ENCODE peak calls at places on chromosomes 4 and X, in five cellular contexts. One of them, this sample, is unnamed.

GRCh38 chrX:153970398-153971123 is 1.1 kb downstream of the HCFC1 start:
- DNase-seq in GM13976: peak
- DNase-seq in IMR-90: peak
- DNase-seq in B cell: peak
- DNase-seq in GM06990: no peak
- DNase-seq in this sample: peak

GRCh38 chr4:185470503-185471195 is 884 bp downstream of the CCDC110 start:
- DNase-seq in GM13976: peak
- DNase-seq in IMR-90: peak
- DNase-seq in B cell: peak
- DNase-seq in GM06990: peak
- DNase-seq in this sample: no peak

GRCh38 chrX:39755152-39756032 is 342.4 kb downstream of the BCOR start:
- DNase-seq in GM13976: no peak
- DNase-seq in IMR-90: peak
- DNase-seq in B cell: no peak
- DNase-seq in GM06990: no peak
- DNase-seq in this sample: peak

GRCh38 chr4:173288296-173288695 is 45.9 kb downstream of the HMGB2 start:
- DNase-seq in GM13976: peak
- DNase-seq in IMR-90: peak
- DNase-seq in B cell: peak
- DNase-seq in GM06990: peak
- DNase-seq in this sample: peak

GRCh38 chr4:8401665-8402064 is 38.9 kb downstream of the ACOX3 start:
- DNase-seq in GM13976: no peak
- DNase-seq in IMR-90: no peak
- DNase-seq in B cell: no peak
- DNase-seq in GM06990: no peak
- DNase-seq in this sample: no peak

GRCh38 chr4:164579270-164579942 is 174.5 kb upstream of the SMIM31 start:
- DNase-seq in GM13976: no peak
- DNase-seq in IMR-90: no peak
- DNase-seq in B cell: no peak
- DNase-seq in GM06990: no peak
- DNase-seq in this sample: no peak

GRCh38 chrX:119729408-119730201 is 28.8 kb upstream of the SOWAHD start:
- DNase-seq in GM13976: peak
- DNase-seq in IMR-90: peak
- DNase-seq in B cell: peak
- DNase-seq in GM06990: no peak
- DNase-seq in this sample: peak

GRCh38 chrX:123736333-123736921 is 3.6 kb upstream of the THOC2 start:
- DNase-seq in GM13976: no peak
- DNase-seq in IMR-90: peak
- DNase-seq in B cell: no peak
- DNase-seq in GM06990: no peak
- DNase-seq in this sample: no peak

GRCh38 chr4:23368081-23368697 is 521.7 kb downstream of the PPARGC1A start:
- DNase-seq in GM13976: no peak
- DNase-seq in IMR-90: peak
- DNase-seq in B cell: no peak
- DNase-seq in GM06990: no peak
- DNase-seq in this sample: peak

GRCh38 chr4:123954220-123954619 is 557.6 kb downstream of the SPRY1 start:
- DNase-seq in GM13976: no peak
- DNase-seq in IMR-90: no peak
- DNase-seq in B cell: no peak
- DNase-seq in GM06990: no peak
- DNase-seq in this sample: no peak

GRCh38 chr4:1183985-1184773 is 11.8 kb upstream of the SPON2 start:
- DNase-seq in GM13976: peak
- DNase-seq in IMR-90: no peak
- DNase-seq in B cell: no peak
- DNase-seq in GM06990: no peak
- DNase-seq in this sample: no peak

GRCh38 chrX:12390301-12390700 is 252.0 kb downstream of the FRMPD4 start:
- DNase-seq in GM13976: no peak
- DNase-seq in IMR-90: peak
- DNase-seq in B cell: no peak
- DNase-seq in GM06990: no peak
- DNase-seq in this sample: peak

DNA sequence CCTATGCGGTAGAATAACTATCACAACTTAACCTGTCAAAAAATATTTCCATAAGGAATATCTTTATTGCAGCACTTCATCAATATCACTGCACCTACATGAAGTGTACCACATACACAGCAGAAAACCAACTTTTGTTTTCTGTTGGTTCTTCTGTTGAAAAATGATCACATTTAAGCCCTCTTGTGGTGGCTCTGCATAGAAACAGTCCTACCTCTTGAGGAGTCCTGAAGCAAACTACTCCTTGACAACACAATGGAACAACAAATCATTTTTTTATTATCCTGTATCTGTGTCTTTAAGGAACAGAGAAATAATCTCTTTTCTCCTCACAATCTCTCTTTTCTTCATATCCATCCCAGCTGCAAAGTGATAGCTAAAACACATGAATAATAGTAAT is 39.8 kb upstream of the ATOH1 start:
- DNase-seq in GM13976: peak
- DNase-seq in IMR-90: peak
- DNase-seq in B cell: no peak
- DNase-seq in GM06990: no peak
- DNase-seq in this sample: peak
- TF ChIP-seq CTCF in GM13976: no peak
- TF ChIP-seq CTCF in IMR-90: peak
- TF ChIP-seq CTCF in B cell: no peak
- TF ChIP-seq CTCF in GM06990: peak
- TF ChIP-seq CTCF in this sample: peak

GRCh38 chrX:78119521-78120227 is 15.6 kb downstream of the PGK1 start:
- DNase-seq in GM13976: no peak
- DNase-seq in IMR-90: no peak
- DNase-seq in B cell: no peak
- DNase-seq in GM06990: no peak
- DNase-seq in this sample: peak
- TF ChIP-seq CTCF in GM13976: peak
- TF ChIP-seq CTCF in IMR-90: no peak
- TF ChIP-seq CTCF in B cell: no peak
- TF ChIP-seq CTCF in GM06990: peak
- TF ChIP-seq CTCF in this sample: peak

GRCh38 chr4:180909279-180909678 is 1333.9 kb upstream of the TENM3 start:
- DNase-seq in GM13976: no peak
- DNase-seq in IMR-90: peak
- DNase-seq in B cell: no peak
- DNase-seq in GM06990: no peak
- DNase-seq in this sample: peak
- TF ChIP-seq CTCF in GM13976: peak
- TF ChIP-seq CTCF in IMR-90: peak
- TF ChIP-seq CTCF in B cell: no peak
- TF ChIP-seq CTCF in GM06990: no peak
- TF ChIP-seq CTCF in this sample: peak

GRCh38 chr4:71162386-71162785 is 168.9 kb downstream of the DCK start:
- DNase-seq in GM13976: no peak
- DNase-seq in IMR-90: no peak
- DNase-seq in B cell: no peak
- DNase-seq in GM06990: no peak
- DNase-seq in this sample: no peak

GRCh38 chr4:71163317-71163716 is 169.9 kb downstream of the DCK start:
- DNase-seq in GM13976: no peak
- DNase-seq in IMR-90: peak
- DNase-seq in B cell: no peak
- DNase-seq in GM06990: no peak
- DNase-seq in this sample: no peak

GRCh38 chr4:71171592-71171991 is 167.2 kb upstream of the SLC4A4 start:
- DNase-seq in GM13976: no peak
- DNase-seq in IMR-90: no peak
- DNase-seq in B cell: no peak
- DNase-seq in GM06990: no peak
- DNase-seq in this sample: no peak

DNA sequence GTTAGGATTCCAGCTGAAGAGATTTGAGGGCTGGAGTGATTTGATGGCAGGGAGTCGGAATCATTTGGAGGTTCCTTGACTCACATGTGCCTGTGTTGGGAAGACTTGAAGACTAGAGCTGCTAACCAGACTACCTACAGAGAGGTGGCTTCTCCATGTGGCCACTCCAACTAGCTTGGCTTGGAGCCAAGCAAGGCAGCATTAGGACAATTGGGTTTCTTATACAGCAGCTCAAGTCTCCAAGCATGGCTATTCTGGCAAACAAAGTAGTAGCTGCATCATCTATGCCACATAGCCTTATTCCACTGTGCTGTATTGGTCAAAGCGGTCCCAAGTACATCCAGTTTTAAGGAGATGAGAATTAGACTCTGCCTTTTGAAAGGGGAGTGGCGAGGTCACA is 171.7 kb upstream of the SLC4A4 start:
- DNase-seq in GM13976: no peak
- DNase-seq in IMR-90: no peak
- DNase-seq in B cell: no peak
- DNase-seq in GM06990: no peak
- DNase-seq in this sample: no peak
- TF ChIP-seq CTCF in GM13976: no peak
- TF ChIP-seq CTCF in IMR-90: no peak
- TF ChIP-seq CTCF in B cell: no peak
- TF ChIP-seq CTCF in GM06990: no peak
- TF ChIP-seq CTCF in this sample: no peak

DNA sequence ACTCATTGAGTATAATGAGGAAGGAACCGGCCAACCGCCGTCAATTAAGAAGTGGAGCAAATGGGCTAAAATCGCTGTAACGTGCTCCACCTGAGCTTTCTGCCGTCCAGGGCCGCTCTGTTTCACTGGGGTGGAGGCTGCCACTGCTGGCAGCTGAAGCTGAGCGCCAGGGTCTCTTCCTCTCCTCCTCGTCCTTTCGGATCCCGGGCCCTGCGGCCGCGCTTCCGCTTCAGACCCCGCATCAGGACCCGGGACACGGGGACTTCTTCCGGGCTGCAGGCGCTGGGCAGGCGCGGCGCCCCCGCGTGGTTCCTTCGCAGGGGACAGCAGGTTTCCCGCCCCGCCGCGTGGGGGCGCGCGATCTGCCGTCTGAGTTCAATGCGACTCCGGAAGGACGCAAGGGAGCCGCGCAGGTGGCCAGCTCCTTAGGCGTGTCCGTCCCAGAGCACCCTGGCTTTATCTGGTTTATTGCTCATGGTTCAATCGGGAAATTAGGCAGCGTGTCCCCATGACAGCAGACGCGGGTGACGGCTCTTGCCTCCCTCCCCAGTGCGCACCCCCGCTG is 519.8 kb downstream of the TRIML1 start:
- DNase-seq in GM13976: no peak
- DNase-seq in IMR-90: no peak
- DNase-seq in B cell: no peak
- DNase-seq in GM06990: no peak
- DNase-seq in this sample: no peak
- TF ChIP-seq CTCF in GM13976: no peak
- TF ChIP-seq CTCF in IMR-90: no peak
- TF ChIP-seq CTCF in B cell: no peak
- TF ChIP-seq CTCF in GM06990: no peak
- TF ChIP-seq CTCF in this sample: no peak

DNA sequence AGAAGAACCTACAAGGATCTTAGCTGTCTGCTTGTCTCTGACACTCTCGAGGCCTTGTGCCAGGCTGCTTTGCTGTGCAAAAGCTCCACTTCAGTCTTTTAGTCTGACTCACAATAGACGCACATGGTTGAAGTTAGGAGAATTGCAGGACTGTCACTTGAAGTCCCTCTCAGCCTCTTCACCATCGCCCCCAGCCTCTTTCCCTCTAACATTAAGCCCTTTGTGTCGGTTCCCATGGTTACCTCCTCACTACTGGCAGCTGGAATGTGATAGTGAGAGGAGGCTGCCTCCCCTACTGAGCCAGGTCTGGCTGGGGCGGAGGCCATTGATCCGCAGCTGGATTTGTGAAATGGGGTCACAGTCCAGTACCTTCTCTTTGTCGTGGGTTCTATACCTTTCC is 201.8 kb downstream of the SOWAHB start:
- DNase-seq in GM13976: no peak
- DNase-seq in IMR-90: peak
- DNase-seq in B cell: no peak
- DNase-seq in GM06990: no peak
- DNase-seq in this sample: no peak
- TF ChIP-seq CTCF in GM13976: no peak
- TF ChIP-seq CTCF in IMR-90: no peak
- TF ChIP-seq CTCF in B cell: no peak
- TF ChIP-seq CTCF in GM06990: no peak
- TF ChIP-seq CTCF in this sample: no peak